ENCODE peak calls at places on chromosomes 7 and 10, in six cellular contexts. M is endothelial cell of umbilical vein; Z is lower lobe of right lung; R is CD8-positive, alpha-beta memory T cell; P is uterus; B is upper lobe of right lung. A is an unnamed sample.

GRCh38 chr10:131872837-131873375 is 27.9 kb upstream of the PPP2R2D start:
- DNase-seq in M (no peak), Z (no peak), R (no peak), P (no peak), B (peak; percentile 56), A (no peak)

GRCh38 chr10:116195583-116195982 is 77.4 kb downstream of the GFRA1 start:
- DNase-seq in M (no peak), Z (no peak), R (no peak), P (no peak), B (no peak), A (no peak)

GRCh38 chr7:95867309-95867708 is 95.0 kb downstream of the DYNC1I1 start:
- DNase-seq in M (no peak), Z (no peak), R (no peak), P (no peak), B (no peak), A (no peak)

GRCh38 chr10:131077724-131078123 is 233.8 kb downstream of the TCERG1L start:
- DNase-seq in M (no peak), Z (no peak), R (no peak), P (no peak), B (no peak), A (no peak)

GRCh38 chr10:25071227-25071626 is 54.8 kb downstream of the THNSL1 start:
- DNase-seq in M (no peak), Z (no peak), R (no peak), P (no peak), B (no peak), A (no peak)

GRCh38 chr10:103533827-103534226 is 40.3 kb downstream of the NEURL1 start:
- DNase-seq in M (no peak), Z (no peak), R (no peak), P (no peak), B (peak; percentile 17), A (no peak)

GRCh38 chr10:104329754-104330153 is 8.5 kb downstream of the ITPRIP start:
- DNase-seq in M (no peak), Z (no peak), R (no peak), P (no peak), B (no peak), A (no peak)

GRCh38 chr10:103871006-103871405 is 15.6 kb upstream of the SH3PXD2A start:
- DNase-seq in M (no peak), Z (no peak), R (no peak), P (no peak), B (no peak), A (no peak)

GRCh38 chr10:130423455-130424305 is 287.5 kb downstream of the GLRX3 start:
- DNase-seq in M (no peak), Z (no peak), R (no peak), P (no peak), B (no peak), A (no peak)

GRCh38 chr10:20767028-20767427 is 130.1 kb downstream of the NEBL start:
- DNase-seq in M (no peak), Z (no peak), R (no peak), P (no peak), B (no peak), A (no peak)

DNA sequence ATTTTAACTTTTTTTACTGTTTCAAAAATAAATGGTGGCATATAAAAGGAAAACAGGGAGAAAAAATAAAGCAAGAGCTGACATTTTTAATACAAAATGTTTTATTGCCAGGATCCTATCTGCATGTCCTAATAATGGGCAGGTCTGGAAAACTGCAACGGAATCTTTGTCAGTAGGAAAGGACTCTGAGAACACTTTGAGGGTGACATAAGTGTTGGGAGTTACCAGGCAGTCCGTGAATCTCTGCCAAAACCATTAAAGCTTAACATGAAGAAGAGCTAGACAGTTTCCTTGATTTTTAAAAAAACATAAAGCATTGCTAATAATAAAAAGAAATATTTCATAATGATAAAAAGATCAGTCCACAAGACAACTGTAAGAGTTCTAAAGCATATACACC is 80.7 kb downstream of the AGMO start:
- DNase-seq in M (no peak), Z (no peak), R (no peak), P (no peak), B (no peak), A (no peak)
- H3K9me3 ChIP-seq in M (no peaks in the 10 kb centered on the region), Z (no peaks in the 10 kb centered on the region), R (no peaks in the 10 kb centered on the region), P (no peaks in the 10 kb centered on the region), B (no peaks in the 10 kb centered on the region), A (peaks cover 4% of the 10 kb centered on the region)

GRCh38 chr7:146960747-146961416 is 844.3 kb downstream of the CNTNAP2 start:
- DNase-seq in M (no peak), Z (no peak), R (no peak), P (no peak), B (no peak), A (no peak)

GRCh38 chr7:146961617-146962016 is 845.0 kb downstream of the CNTNAP2 start:
- DNase-seq in M (no peak), Z (no peak), R (no peak), P (no peak), B (no peak), A (no peak)

DNA sequence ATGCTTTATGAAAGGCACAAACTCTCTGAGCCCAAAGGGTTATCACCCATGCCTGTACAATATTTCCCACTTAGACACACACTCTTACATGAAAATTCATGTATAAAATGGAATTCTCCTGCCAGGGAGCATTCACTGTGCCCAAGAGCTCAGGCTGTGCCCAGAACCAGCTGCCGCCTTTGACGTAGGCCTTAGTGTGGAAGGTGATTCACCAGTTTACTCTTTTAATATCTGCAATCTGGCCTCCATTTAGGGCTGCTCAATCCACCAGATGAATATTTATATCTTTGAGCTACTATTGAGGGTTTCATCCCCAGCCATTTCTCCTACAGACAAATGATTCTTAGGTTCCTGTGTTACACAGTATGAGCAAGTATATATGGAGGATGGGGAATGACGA is 849.7 kb downstream of the CNTNAP2 start:
- DNase-seq in M (no peak), Z (no peak), R (no peak), P (no peak), B (no peak), A (no peak)
- H3K9me3 ChIP-seq in M (peaks cover 5% of the 10 kb centered on the region), Z (no peaks in the 10 kb centered on the region), R (no peaks in the 10 kb centered on the region), P (no peaks in the 10 kb centered on the region), B (no peaks in the 10 kb centered on the region), A (peaks cover 2% of the 10 kb centered on the region)

GRCh38 chr7:146660839-146661238 is 544.2 kb downstream of the CNTNAP2 start:
- DNase-seq in M (no peak), Z (no peak), R (no peak), P (no peak), B (no peak), A (no peak)
- H3K9me3 ChIP-seq in M (peaks cover 2% of the 10 kb centered on the region), Z (no peaks in the 10 kb centered on the region), R (no peaks in the 10 kb centered on the region), P (no peaks in the 10 kb centered on the region), B (no peaks in the 10 kb centered on the region), A (no peaks in the 10 kb centered on the region)

GRCh38 chr7:57505176-57505575 is 55.2 kb downstream of the ZNF716 start:
- DNase-seq in M (no peak), Z (no peak), R (no peak), P (no peak), B (no peak), A (no peak)
- H3K9me3 ChIP-seq in M (peaks cover 7% of the 10 kb centered on the region), Z (peaks cover 23% of the 10 kb centered on the region), R (no peaks in the 10 kb centered on the region), P (no peaks in the 10 kb centered on the region), B (peaks cover 10% of the 10 kb centered on the region), A (no peaks in the 10 kb centered on the region)

GRCh38 chr10:107098326-107098725 is 66.2 kb downstream of the SORCS1 start:
- DNase-seq in M (no peak), Z (no peak), R (no peak), P (no peak), B (no peak), A (no peak)

GRCh38 chr10:107104026-107104652 is 60.4 kb downstream of the SORCS1 start:
- DNase-seq in M (no peak), Z (no peak), R (no peak), P (no peak), B (no peak), A (no peak)

DNA sequence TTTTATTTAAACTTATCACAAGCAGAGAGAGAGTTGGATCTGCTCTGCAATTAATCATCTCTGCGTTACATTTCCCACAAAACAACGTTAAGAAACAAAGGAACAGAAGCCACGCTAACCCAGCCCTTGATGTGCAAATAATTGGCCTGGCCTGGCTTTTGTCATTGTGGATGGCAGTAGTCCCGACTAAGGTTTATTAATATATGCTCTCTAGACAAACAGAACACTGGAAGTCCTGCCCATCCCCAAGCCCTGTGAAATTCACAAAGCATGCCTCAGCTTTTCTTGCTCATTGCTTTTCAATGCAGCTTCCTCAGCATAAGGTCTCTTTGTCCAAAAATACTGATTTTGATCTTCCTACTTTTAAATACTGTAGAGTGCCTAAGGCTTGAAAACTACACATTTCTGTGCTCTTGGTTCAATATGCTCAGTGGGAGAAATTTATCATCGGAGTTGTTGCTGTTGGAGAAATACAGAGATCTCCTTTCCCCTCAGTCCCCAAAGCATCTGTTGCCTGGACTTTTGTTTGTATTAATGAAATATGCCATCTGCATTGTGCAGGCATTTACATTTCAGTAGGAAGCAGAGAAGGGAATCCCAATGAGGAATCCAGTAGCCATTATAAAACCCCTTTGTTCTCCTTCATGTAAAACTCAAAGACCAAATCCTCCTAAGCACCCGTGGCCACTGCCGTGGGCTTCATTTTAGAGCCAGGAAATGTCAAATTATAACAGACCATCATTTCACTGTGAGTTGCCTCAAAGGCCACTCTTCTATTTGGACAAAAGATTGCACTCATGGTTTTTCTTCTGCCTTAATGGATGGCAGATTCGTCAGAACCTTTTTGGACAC is 61.1 kb downstream of the SORCS1 start:
- DNase-seq in M (no peak), Z (no peak), R (no peak), P (no peak), B (no peak), A (no peak)
- H3K9me3 ChIP-seq in M (peaks cover 3% of the 10 kb centered on the region), Z (no peaks in the 10 kb centered on the region), R (no peaks in the 10 kb centered on the region), P (no peaks in the 10 kb centered on the region), B (no peaks in the 10 kb centered on the region), A (peaks cover 2% of the 10 kb centered on the region)

DNA sequence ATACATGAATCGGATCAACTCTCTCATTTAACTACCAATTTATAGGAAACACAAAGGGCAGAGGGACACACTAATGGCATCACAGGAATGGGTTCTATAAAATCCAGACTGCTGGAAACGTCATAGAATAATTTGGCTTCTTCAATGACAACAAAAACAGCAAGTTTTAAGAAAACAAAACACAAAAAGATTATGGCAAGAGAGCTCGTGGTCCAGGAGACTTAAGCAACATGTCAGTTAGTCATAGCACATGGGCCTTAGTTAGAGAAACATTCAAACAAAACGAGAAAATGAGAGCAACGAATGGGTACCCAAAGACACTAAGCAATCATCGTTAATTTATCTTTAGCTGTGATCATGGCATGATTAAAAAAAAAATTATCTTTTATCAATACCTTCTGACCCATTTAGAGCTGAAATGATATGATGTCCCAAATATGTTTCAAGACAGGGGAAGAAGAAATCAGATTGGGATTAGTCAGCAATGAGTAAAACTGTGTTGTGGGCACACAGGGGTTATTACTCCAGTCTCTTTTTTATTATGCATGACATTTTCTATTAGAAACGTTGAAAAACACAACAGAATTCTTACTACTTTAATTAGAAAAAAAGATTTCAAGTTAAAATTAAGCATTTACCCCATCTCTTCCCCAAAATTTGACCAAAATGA is 28.3 kb downstream of the NCAPG2 start:
- DNase-seq in M (no peak), Z (no peak), R (no peak), P (no peak), B (no peak), A (no peak)
- H3K9me3 ChIP-seq in M (no peaks in the 10 kb centered on the region), Z (no peaks in the 10 kb centered on the region), R (no peaks in the 10 kb centered on the region), P (no peaks in the 10 kb centered on the region), B (no peaks in the 10 kb centered on the region), A (no peaks in the 10 kb centered on the region)

A was measured in T-helper 17 cell.